ENCODE peak calls at places on chromosome 15, in nine cellular contexts. One of them, this sample, is unnamed. For H3K9me3, the result is how much of the 10 kb centered on the place peaks cover.

GRCh38 chr15:52247032-52247431 is 48.6 kb downstream of the MYO5C start:
- DNase-seq in aorta: no peak
- DNase-seq in hepatocyte: peak
- DNase-seq in tibial artery: no peak
- DNase-seq in adipocyte: no peak
- DNase-seq in uterus: no peak
- DNase-seq in H9: no peak
- DNase-seq in thoracic aorta: no peak
- DNase-seq in OCI-LY7: no peak
- DNase-seq in this sample: no peak

GRCh38 chr15:45521596-45522167 is 873 bp downstream of the SLC30A4 start:
- DNase-seq in thoracic aorta: no peak
- DNase-seq in tibial artery: no peak
- DNase-seq in H9: no peak
- DNase-seq in OCI-LY7: peak
- DNase-seq in uterus: no peak
- DNase-seq in aorta: no peak
- DNase-seq in hepatocyte: peak
- DNase-seq in adipocyte: peak
- DNase-seq in this sample: no peak

GRCh38 chr15:73225358-73226015 is 143.3 kb downstream of the HCN4 start:
- DNase-seq in adipocyte: no peak
- DNase-seq in OCI-LY7: no peak
- DNase-seq in aorta: no peak
- DNase-seq in H9: peak
- DNase-seq in tibial artery: no peak
- DNase-seq in uterus: no peak
- DNase-seq in thoracic aorta: no peak
- DNase-seq in hepatocyte: peak
- DNase-seq in this sample: peak

GRCh38 chr15:62845239-62846126 is 197.1 kb upstream of the TPM1 start:
- DNase-seq in thoracic aorta: no peak
- DNase-seq in hepatocyte: peak
- DNase-seq in adipocyte: no peak
- DNase-seq in aorta: no peak
- DNase-seq in H9: no peak
- DNase-seq in OCI-LY7: no peak
- DNase-seq in tibial artery: no peak
- DNase-seq in uterus: no peak
- DNase-seq in this sample: no peak

GRCh38 chr15:45285413-45285812 is 33.4 kb downstream of the SLC28A2 start:
- DNase-seq in uterus: no peak
- DNase-seq in hepatocyte: no peak
- DNase-seq in tibial artery: no peak
- DNase-seq in aorta: no peak
- DNase-seq in adipocyte: no peak
- DNase-seq in thoracic aorta: no peak
- DNase-seq in OCI-LY7: no peak
- DNase-seq in H9: no peak
- DNase-seq in this sample: no peak

GRCh38 chr15:89665449-89666146 is 10.3 kb upstream of the KIF7 start:
- DNase-seq in H9: peak
- DNase-seq in uterus: peak
- DNase-seq in adipocyte: peak
- DNase-seq in OCI-LY7: no peak
- DNase-seq in tibial artery: no peak
- DNase-seq in aorta: peak
- DNase-seq in hepatocyte: peak
- DNase-seq in thoracic aorta: no peak
- DNase-seq in this sample: peak

GRCh38 chr15:75307778-75308390 is 25.2 kb downstream of the GOLGA6D start:
- DNase-seq in adipocyte: peak
- DNase-seq in aorta: no peak
- DNase-seq in uterus: no peak
- DNase-seq in H9: peak
- DNase-seq in hepatocyte: peak
- DNase-seq in OCI-LY7: peak
- DNase-seq in thoracic aorta: no peak
- DNase-seq in tibial artery: no peak
- DNase-seq in this sample: no peak

GRCh38 chr15:22960587-22960986 is 19.6 kb downstream of the CYFIP1 start:
- DNase-seq in uterus: no peak
- DNase-seq in hepatocyte: no peak
- DNase-seq in aorta: no peak
- DNase-seq in adipocyte: no peak
- DNase-seq in H9: no peak
- DNase-seq in OCI-LY7: no peak
- DNase-seq in tibial artery: no peak
- DNase-seq in thoracic aorta: no peak
- DNase-seq in this sample: peak

GRCh38 chr15:64455951-64456350 is 4.4 kb upstream of the ZNF609 start:
- DNase-seq in aorta: peak
- DNase-seq in adipocyte: no peak
- DNase-seq in uterus: no peak
- DNase-seq in thoracic aorta: no peak
- DNase-seq in tibial artery: peak
- DNase-seq in H9: no peak
- DNase-seq in OCI-LY7: peak
- DNase-seq in hepatocyte: no peak
- DNase-seq in this sample: peak

GRCh38 chr15:76972420-76973361 is 22.2 kb upstream of the PSTPIP1 start:
- DNase-seq in tibial artery: peak
- DNase-seq in OCI-LY7: no peak
- DNase-seq in thoracic aorta: no peak
- DNase-seq in hepatocyte: peak
- DNase-seq in uterus: peak
- DNase-seq in adipocyte: no peak
- DNase-seq in H9: no peak
- DNase-seq in aorta: peak
- DNase-seq in this sample: no peak

GRCh38 chr15:88491158-88491557 is 23.6 kb downstream of the MRPS11 start:
- DNase-seq in tibial artery: no peak
- DNase-seq in H9: peak
- DNase-seq in adipocyte: no peak
- DNase-seq in hepatocyte: no peak
- DNase-seq in aorta: no peak
- DNase-seq in thoracic aorta: no peak
- DNase-seq in OCI-LY7: no peak
- DNase-seq in uterus: no peak
- DNase-seq in this sample: no peak

GRCh38 chr15:78909791-78910228 is 35.0 kb downstream of the CTSH start:
- DNase-seq in H9: peak
- DNase-seq in aorta: no peak
- DNase-seq in hepatocyte: peak
- DNase-seq in tibial artery: no peak
- DNase-seq in OCI-LY7: peak
- DNase-seq in thoracic aorta: no peak
- DNase-seq in adipocyte: peak
- DNase-seq in uterus: no peak
- DNase-seq in this sample: peak

GRCh38 chr15:66923438-66923881 is 141.9 kb upstream of the SMAD3 start:
- DNase-seq in aorta: no peak
- DNase-seq in tibial artery: no peak
- DNase-seq in uterus: no peak
- DNase-seq in H9: peak
- DNase-seq in thoracic aorta: no peak
- DNase-seq in hepatocyte: peak
- DNase-seq in OCI-LY7: peak
- DNase-seq in adipocyte: no peak
- DNase-seq in this sample: peak

GRCh38 chr15:66925721-66926120 is 139.7 kb upstream of the SMAD3 start:
- DNase-seq in thoracic aorta: no peak
- DNase-seq in H9: no peak
- DNase-seq in adipocyte: no peak
- DNase-seq in aorta: no peak
- DNase-seq in uterus: no peak
- DNase-seq in hepatocyte: no peak
- DNase-seq in tibial artery: no peak
- DNase-seq in OCI-LY7: no peak
- DNase-seq in this sample: no peak

GRCh38 chr15:66922608-66923007 is 142.8 kb upstream of the SMAD3 start:
- DNase-seq in adipocyte: no peak
- DNase-seq in aorta: no peak
- DNase-seq in thoracic aorta: no peak
- DNase-seq in H9: no peak
- DNase-seq in OCI-LY7: no peak
- DNase-seq in hepatocyte: no peak
- DNase-seq in tibial artery: no peak
- DNase-seq in uterus: no peak
- DNase-seq in this sample: no peak

GRCh38 chr15:66927326-66928077 is 137.9 kb upstream of the SMAD3 start:
- DNase-seq in H9: peak
- DNase-seq in tibial artery: no peak
- DNase-seq in aorta: no peak
- DNase-seq in adipocyte: peak
- DNase-seq in OCI-LY7: no peak
- DNase-seq in uterus: no peak
- DNase-seq in hepatocyte: no peak
- DNase-seq in thoracic aorta: no peak
- DNase-seq in this sample: no peak

DNA sequence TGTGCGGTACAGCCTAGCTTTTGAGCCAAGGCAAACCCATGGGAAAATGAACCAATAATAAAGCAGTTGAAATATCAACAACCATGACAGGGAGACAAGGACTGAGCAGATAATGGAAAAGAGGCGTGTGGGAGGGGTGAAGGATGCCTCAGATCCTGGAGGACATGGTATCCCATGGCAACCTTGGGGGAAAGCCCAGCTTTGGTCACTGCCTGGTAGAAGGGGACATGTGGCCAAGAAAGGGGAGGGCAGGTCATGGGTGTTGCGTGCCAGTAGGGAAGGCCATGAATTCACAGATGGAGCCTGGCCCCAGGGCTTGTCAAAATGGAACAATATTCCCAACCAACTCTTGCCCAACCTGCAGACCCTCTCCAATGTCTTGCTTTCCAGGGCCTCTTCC is 140.5 kb upstream of the SMAD3 start:
- DNase-seq in uterus: no peak
- DNase-seq in H9: no peak
- DNase-seq in adipocyte: no peak
- DNase-seq in OCI-LY7: no peak
- DNase-seq in tibial artery: peak
- DNase-seq in hepatocyte: no peak
- DNase-seq in thoracic aorta: no peak
- DNase-seq in aorta: no peak
- DNase-seq in this sample: no peak
- H3K9me3 ChIP-seq in uterus: under half
- H3K9me3 ChIP-seq in H9: under half
- H3K9me3 ChIP-seq in adipocyte: under half
- H3K9me3 ChIP-seq in OCI-LY7: under half
- H3K9me3 ChIP-seq in tibial artery: under half
- H3K9me3 ChIP-seq in hepatocyte: under half
- H3K9me3 ChIP-seq in thoracic aorta: under half
- H3K9me3 ChIP-seq in aorta: under half
- H3K9me3 ChIP-seq in this sample: under half

GRCh38 chr15:26639976-26640375 is 132.9 kb downstream of the GABRB3 start:
- DNase-seq in thoracic aorta: no peak
- DNase-seq in H9: no peak
- DNase-seq in uterus: no peak
- DNase-seq in aorta: no peak
- DNase-seq in tibial artery: no peak
- DNase-seq in adipocyte: no peak
- DNase-seq in OCI-LY7: no peak
- DNase-seq in hepatocyte: no peak
- DNase-seq in this sample: no peak
- H3K9me3 ChIP-seq in thoracic aorta: under half
- H3K9me3 ChIP-seq in H9: under half
- H3K9me3 ChIP-seq in uterus: under half
- H3K9me3 ChIP-seq in aorta: under half
- H3K9me3 ChIP-seq in tibial artery: under half
- H3K9me3 ChIP-seq in adipocyte: under half
- H3K9me3 ChIP-seq in OCI-LY7: under half
- H3K9me3 ChIP-seq in hepatocyte: under half
- H3K9me3 ChIP-seq in this sample: under half

DNA sequence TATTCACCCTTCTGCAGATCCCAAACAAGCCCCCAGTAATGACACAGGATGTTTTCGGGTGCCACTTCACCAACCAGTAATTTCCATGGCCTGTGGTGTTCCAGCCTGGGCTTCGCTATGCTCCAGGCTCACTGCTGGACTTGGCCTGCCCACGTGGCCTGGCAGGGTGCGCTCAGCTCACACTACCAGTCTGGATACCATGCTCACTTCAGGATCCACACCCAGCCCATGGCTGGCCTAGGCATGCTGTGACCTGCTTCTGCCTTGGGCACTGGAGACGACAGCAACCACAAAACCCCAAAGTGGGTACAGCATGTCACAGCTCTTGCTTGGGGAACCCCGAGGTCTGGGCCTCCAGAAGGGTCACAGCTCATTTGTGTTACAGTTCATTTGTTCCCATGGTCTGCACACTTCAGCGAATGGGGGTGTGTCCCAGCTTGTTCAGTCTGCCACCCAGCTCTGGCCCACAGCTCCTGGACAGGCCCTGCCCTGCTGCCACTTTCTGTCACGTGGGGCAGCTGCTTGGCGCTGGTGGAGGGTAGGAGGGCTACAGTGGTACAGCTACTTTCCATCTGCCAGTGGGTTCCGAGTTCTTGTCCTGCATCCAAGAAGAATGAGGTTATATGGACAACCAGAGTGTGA is 650.8 kb downstream of the MCTP2 start:
- DNase-seq in adipocyte: no peak
- DNase-seq in uterus: no peak
- DNase-seq in aorta: no peak
- DNase-seq in thoracic aorta: no peak
- DNase-seq in hepatocyte: no peak
- DNase-seq in tibial artery: no peak
- DNase-seq in H9: no peak
- DNase-seq in OCI-LY7: no peak
- DNase-seq in this sample: no peak
- H3K9me3 ChIP-seq in adipocyte: under half
- H3K9me3 ChIP-seq in uterus: under half
- H3K9me3 ChIP-seq in aorta: under half
- H3K9me3 ChIP-seq in thoracic aorta: under half
- H3K9me3 ChIP-seq in hepatocyte: under half
- H3K9me3 ChIP-seq in tibial artery: under half
- H3K9me3 ChIP-seq in H9: under half
- H3K9me3 ChIP-seq in OCI-LY7: under half
- H3K9me3 ChIP-seq in this sample: under half

DNA sequence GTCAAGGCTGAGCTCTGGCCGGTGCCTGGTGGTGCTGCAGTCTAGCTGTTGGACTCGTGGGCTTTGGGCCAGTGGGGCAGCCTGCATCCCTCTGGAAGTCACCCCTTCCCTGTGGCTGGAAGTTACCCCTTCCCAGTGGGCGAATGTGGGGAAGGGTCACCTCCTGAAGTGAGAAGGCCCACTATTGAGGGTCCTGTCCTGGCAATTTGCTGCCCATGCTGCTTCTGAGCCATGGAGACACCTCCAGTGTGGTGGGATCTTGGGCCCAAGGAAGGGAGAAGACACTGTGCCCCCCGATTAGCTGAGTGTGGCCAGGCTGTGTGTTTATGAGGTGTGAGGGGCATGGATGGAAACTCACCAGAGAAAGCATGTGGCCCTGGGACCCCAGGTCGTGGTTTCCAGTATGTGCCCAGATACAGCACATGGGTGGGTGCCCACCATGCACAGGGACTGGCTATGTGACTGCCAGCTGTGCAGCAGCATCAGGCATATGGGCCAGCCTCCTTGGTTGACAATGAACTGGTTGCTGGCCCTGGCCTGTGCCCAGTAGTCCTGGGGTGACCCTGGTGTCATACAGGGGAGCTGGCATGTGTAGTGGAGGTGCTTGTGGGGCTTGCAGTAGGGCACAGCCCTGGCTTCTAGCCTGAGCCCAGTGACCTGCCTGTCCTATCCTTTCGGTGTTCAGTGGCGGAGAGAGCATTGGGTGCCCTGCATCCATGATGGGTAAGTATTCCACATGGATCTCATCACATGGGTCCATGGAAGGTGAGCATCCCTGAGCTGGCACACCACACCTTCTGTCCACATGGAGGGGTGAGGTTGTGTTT is 221.2 kb downstream of the SNRPN start:
- DNase-seq in H9: peak
- DNase-seq in hepatocyte: peak
- DNase-seq in adipocyte: no peak
- DNase-seq in aorta: peak
- DNase-seq in uterus: peak
- DNase-seq in OCI-LY7: no peak
- DNase-seq in tibial artery: peak
- DNase-seq in thoracic aorta: no peak
- DNase-seq in this sample: peak
- H3K9me3 ChIP-seq in H9: half or more
- H3K9me3 ChIP-seq in hepatocyte: under half
- H3K9me3 ChIP-seq in adipocyte: under half
- H3K9me3 ChIP-seq in aorta: under half
- H3K9me3 ChIP-seq in uterus: under half
- H3K9me3 ChIP-seq in OCI-LY7: under half
- H3K9me3 ChIP-seq in tibial artery: half or more
- H3K9me3 ChIP-seq in thoracic aorta: under half
- H3K9me3 ChIP-seq in this sample: under half